ENCODE peak calls at places on chromosomes 12 and 14, in six cellular contexts. M is transverse colon, J is coronary artery, Z is HFF-Myc, F is lung, H is type B pancreatic cell. P is an unnamed sample.

GRCh38 chr14:22824711-22825359 is 4.9 kb upstream of the MRPL52 start:
- DNase-seq in M (no peak), J (no peak), Z (peak), F (no peak), H (no peak), P (no peak)

GRCh38 chr14:68941820-68942219 is 37.3 kb downstream of the ACTN1 start:
- DNase-seq in M (peak), J (peak), Z (no peak), F (no peak), H (no peak), P (no peak)

GRCh38 chr12:55736780-55737580 is 5.9 kb upstream of the GDF11 start:
- DNase-seq in M (peak), J (no peak), Z (no peak), F (peak), H (no peak), P (peak)

GRCh38 chr12:117490130-117490529 is 128.7 kb upstream of the NOS1 start:
- DNase-seq in M (no peak), J (no peak), Z (no peak), F (no peak), H (no peak), P (no peak)

GRCh38 chr12:90841336-90841735 is 113.6 kb downstream of the CCER1 start:
- DNase-seq in M (no peak), J (no peak), Z (no peak), F (no peak), H (no peak), P (no peak)

GRCh38 chr14:69091695-69092094 is 61.2 kb downstream of the DCAF5 start:
- DNase-seq in M (no peak), J (no peak), Z (no peak), F (no peak), H (no peak), P (no peak)

GRCh38 chr12:32560520-32560919 is 118.6 kb upstream of the DNM1L start:
- DNase-seq in M (no peak), J (no peak), Z (no peak), F (no peak), H (no peak), P (no peak)

GRCh38 chr12:31965090-31965489 is 5.9 kb downstream of the RESF1 start:
- DNase-seq in M (no peak), J (no peak), Z (no peak), F (no peak), H (no peak), P (no peak)

GRCh38 chr12:118102070-118102469 is 1.7 kb downstream of the VSIG10 start:
- DNase-seq in M (peak), J (no peak), Z (no peak), F (peak), H (no peak), P (no peak)

GRCh38 chr14:42110167-42110566 is 503.5 kb downstream of the LRFN5 start:
- DNase-seq in M (no peak), J (no peak), Z (peak), F (no peak), H (no peak), P (no peak)

GRCh38 chr12:24233519-24234246 is 284.2 kb upstream of the SOX5 start:
- DNase-seq in M (no peak), J (no peak), Z (no peak), F (no peak), H (no peak), P (no peak)

GRCh38 chr12:13257356-13257875 is 60.9 kb downstream of the EMP1 start:
- DNase-seq in M (no peak), J (no peak), Z (no peak), F (no peak), H (no peak), P (no peak)

GRCh38 chr12:13256705-13257045 is 60.1 kb downstream of the EMP1 start:
- DNase-seq in M (no peak), J (peak), Z (no peak), F (no peak), H (no peak), P (no peak)

GRCh38 chr12:13258212-13258611 is 61.7 kb downstream of the EMP1 start:
- DNase-seq in M (no peak), J (no peak), Z (no peak), F (no peak), H (no peak), P (no peak)

GRCh38 chr12:13254311-13254710 is 57.8 kb downstream of the EMP1 start:
- DNase-seq in M (no peak), J (no peak), Z (no peak), F (no peak), H (no peak), P (no peak)

DNA sequence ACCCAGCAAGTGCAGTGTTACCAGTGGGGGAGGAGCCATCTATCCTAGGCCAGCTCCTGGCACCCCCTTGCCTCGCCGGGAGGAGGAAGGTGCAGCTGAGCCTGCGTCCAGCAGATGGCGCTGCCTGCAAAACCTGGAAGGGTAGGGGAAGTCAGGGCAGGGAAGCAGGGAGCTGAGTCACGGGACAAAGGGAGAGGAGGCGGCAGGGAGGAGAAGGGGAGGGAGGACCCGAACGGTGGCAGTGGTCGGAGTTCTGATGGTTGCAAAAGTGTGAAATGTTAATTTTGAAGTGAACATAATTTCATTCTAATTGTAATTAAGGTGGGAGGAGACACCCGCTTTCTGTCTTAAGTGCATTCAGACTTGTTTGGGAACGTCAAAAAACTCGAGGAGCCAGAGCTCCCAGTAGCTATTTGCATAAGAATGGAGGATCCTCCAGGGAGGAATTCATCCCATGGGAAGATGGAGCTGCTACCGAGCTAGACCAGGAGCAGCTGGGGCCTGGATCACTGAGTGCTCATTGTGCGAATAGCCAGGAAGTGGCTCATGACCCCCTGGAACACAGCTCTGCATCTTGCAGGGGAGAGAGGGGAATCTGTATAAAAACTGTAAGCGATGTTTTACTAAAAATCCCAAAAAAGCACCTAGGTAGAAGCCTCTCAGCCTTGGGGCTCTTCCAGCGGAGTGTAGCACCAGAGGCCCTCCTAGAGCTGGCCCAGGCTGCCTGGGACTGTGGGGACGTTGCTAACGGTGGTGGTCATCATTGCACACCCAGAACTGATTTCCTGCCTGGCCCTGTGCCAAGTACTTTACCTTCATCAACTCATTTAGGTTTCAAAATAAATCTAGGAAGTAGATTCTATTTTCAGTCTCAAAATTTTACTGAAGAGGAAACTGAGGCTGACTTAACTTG is 59.5 kb downstream of the EMP1 start:
- DNase-seq in M (peak), J (peak), Z (peak), F (peak), H (peak), P (peak)
- TF ChIP-seq CTCF in M (peak), J (peak), Z (peak), F (peak), H (peak), P (peak)

GRCh38 chr14:32206552-32206951 is 3.5 kb upstream of the RNU6-8 start:
- DNase-seq in M (no peak), J (no peak), Z (no peak), F (no peak), H (no peak), P (no peak)

GRCh38 chr14:32203928-32204357 is 874 bp upstream of the RNU6-8 start:
- DNase-seq in M (peak), J (no peak), Z (no peak), F (no peak), H (no peak), P (peak)

GRCh38 chr14:32208490-32208889 is 5.4 kb upstream of the RNU6-8 start:
- DNase-seq in M (no peak), J (no peak), Z (no peak), F (no peak), H (no peak), P (no peak)

GRCh38 chr14:32205554-32205953 is 2.5 kb upstream of the RNU6-8 start:
- DNase-seq in M (no peak), J (no peak), Z (no peak), F (no peak), H (no peak), P (no peak)

GRCh38 chr14:32205984-32206383 is 2.9 kb upstream of the RNU6-8 start:
- DNase-seq in M (peak), J (no peak), Z (no peak), F (no peak), H (no peak), P (no peak)
- TF ChIP-seq CTCF in M (no peak), J (no peak), Z (no peak), F (no peak), H (no peak), P (no peak)

DNA sequence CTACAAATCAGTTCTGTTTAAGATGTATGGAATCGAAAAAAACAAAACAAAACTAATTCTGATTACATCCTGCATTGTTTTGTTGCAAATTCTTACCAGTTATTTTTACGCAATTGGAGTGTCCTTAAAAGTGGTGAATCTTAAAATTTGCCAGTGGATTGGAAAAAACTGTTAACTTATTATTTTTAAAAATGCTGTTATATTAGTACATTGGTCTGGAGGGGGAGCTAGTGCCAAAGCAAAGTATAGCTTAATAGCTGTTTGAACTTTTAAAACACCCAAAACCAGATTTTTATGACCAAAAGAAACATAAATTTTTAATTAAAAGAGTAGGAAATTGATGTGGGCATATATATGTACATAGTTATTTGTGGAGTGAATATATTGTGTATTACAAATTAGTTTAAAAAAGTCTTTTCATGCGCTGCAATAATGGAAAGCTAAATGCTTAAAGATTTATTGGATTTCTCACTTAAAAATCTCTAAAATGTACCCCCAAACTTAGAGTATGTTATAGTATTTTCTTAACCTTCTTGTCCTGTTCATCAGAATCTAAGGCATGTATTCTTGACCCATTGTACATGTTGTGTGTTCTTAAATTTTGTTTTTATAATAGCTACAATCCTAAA is 2.5 kb downstream of the FUT8 start:
- DNase-seq in M (no peak), J (no peak), Z (no peak), F (no peak), H (no peak), P (no peak)
- TF ChIP-seq CTCF in M (peak), J (no peak), Z (peak), F (peak), H (peak), P (peak)

GRCh38 chr14:45531022-45531421 is 278.0 kb upstream of the MIS18BP1 start:
- DNase-seq in M (no peak), J (no peak), Z (no peak), F (no peak), H (no peak), P (no peak)

DNA sequence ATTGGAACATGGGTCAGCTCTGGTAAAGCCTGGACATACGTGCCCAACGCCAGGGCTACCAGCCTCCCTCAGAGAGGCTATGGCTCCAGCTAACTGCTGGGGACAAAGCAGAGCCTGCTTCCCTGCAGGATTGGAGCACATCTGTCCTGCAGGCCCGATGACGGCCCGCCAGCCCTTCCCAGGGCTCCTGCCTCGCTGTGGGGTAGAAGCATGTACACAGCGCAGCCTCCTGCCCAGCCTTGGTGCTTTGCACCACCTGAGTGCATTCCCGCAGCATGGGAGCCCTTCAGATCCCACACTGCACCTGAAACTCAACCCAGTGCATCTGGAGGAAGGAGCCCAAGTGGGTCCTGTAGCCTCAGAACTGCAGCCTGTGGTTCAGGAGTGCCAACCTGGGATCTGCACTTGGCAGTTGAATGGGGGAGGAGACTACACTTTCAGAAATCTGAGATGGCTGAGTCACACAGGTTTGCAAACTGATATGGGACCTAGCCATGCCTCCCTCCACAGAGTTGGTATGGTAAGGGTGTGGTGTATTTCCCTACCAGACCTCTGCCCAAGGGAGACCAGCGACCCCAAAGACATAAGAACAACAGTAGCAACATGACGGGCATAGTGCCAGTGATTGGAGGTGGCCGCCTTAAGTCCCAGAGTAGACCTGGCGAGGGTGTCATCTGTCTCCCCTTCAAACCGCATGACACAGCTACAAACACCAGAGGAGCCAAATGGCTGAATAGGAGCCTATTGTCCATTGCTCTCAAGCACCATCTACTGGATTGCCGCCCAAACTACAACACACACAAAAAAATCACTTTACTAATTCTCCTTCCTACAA is 273.9 kb upstream of the MIS18BP1 start:
- DNase-seq in M (no peak), J (no peak), Z (peak), F (no peak), H (no peak), P (peak)
- TF ChIP-seq CTCF in M (peak), J (no peak), Z (peak), F (no peak), H (peak), P (peak)

GRCh38 chr12:128827724-128828123 is 4.0 kb upstream of the SLC15A4 start:
- DNase-seq in M (no peak), J (no peak), Z (no peak), F (no peak), H (no peak), P (no peak)

GRCh38 chr12:128823216-128823915 is 392 bp downstream of the SLC15A4 start:
- DNase-seq in M (peak), J (no peak), Z (no peak), F (peak), H (no peak), P (peak)

GRCh38 chr12:128825845-128826244 is 2.1 kb upstream of the SLC15A4 start:
- DNase-seq in M (no peak), J (no peak), Z (no peak), F (no peak), H (no peak), P (no peak)

GRCh38 chr12:128820723-128821432 is 2.9 kb downstream of the SLC15A4 start:
- DNase-seq in M (peak), J (no peak), Z (no peak), F (no peak), H (no peak), P (no peak)

GRCh38 chr12:128823916-128824839 is at the start of gene SLC15A4:
- DNase-seq in M (peak), J (peak), Z (no peak), F (peak), H (peak), P (peak)
- TF ChIP-seq CTCF in M (no peak), J (no peak), Z (no peak), F (no peak), H (peak), P (peak)

GRCh38 chr14:99750746-99751450 is 42.3 kb upstream of the EML1 start:
- DNase-seq in M (no peak), J (no peak), Z (no peak), F (no peak), H (no peak), P (no peak)

GRCh38 chr14:99748529-99748928 is 44.7 kb upstream of the EML1 start:
- DNase-seq in M (no peak), J (no peak), Z (no peak), F (no peak), H (no peak), P (no peak)

GRCh38 chr14:99749763-99750715 is 43.2 kb upstream of the EML1 start:
- DNase-seq in M (no peak), J (no peak), Z (no peak), F (no peak), H (no peak), P (no peak)

GRCh38 chr14:99747582-99748330 is 45.5 kb upstream of the EML1 start:
- DNase-seq in M (no peak), J (no peak), Z (no peak), F (no peak), H (no peak), P (no peak)

GRCh38 chr14:99749142-99749541 is 44.1 kb upstream of the EML1 start:
- DNase-seq in M (no peak), J (no peak), Z (no peak), F (no peak), H (no peak), P (no peak)
- TF ChIP-seq CTCF in M (no peak), J (no peak), Z (peak), F (no peak), H (peak), P (peak)

P was measured in neural crest cell.